ENCODE peak calls at places on chromosomes 1 and 21, in six cellular contexts. M, U, Z, R, W and N are unnamed samples.

GRCh38 chr1:203481186-203481585 is 5.6 kb downstream of the PRELP start:
- DNase-seq in W (no peak), M (no peak), Z (no peak), U (no peak), R (no peak), N (no peak)

GRCh38 chr1:31886866-31887265 is 51.3 kb downstream of the PTP4A2 start:
- DNase-seq in Z (no peak), U (no peak), R (no peak), W (no peak), M (no peak), N (no peak)

GRCh38 chr21:43207868-43208267 is 39.1 kb downstream of the CRYAA start:
- DNase-seq in W (no peak), U (no peak), M (no peak), Z (no peak), R (no peak), N (no peak)

GRCh38 chr1:51583532-51583931 is 33.4 kb upstream of the OSBPL9 start:
- DNase-seq in U (peak; percentile 92), W (no peak), M (no peak), Z (no peak), R (no peak), N (no peak)

GRCh38 chr21:42547906-42548365 is 34.3 kb downstream of the SLC37A1 start:
- DNase-seq in Z (no peak), U (no peak), R (no peak), W (no peak), M (no peak), N (no peak)

GRCh38 chr1:116179886-116180474 is 68.8 kb downstream of the MAB21L3 start:
- DNase-seq in Z (no peak), U (no peak), M (no peak), W (no peak), R (no peak), N (no peak)

GRCh38 chr1:227032396-227032795 is 92.3 kb downstream of the COQ8A start:
- DNase-seq in W (no peak), Z (peak; percentile 7), R (peak; percentile 28), M (no peak), U (no peak), N (no peak)

GRCh38 chr1:172390620-172391491 is 29.6 kb upstream of the C1orf105 start:
- DNase-seq in R (peak; percentile 37), M (no peak), Z (no peak), U (no peak), W (no peak), N (no peak)

GRCh38 chr1:185358957-185359356 is 41.9 kb upstream of the IVNS1ABP start:
- DNase-seq in R (no peak), M (no peak), Z (no peak), U (no peak), W (no peak), N (no peak)

GRCh38 chr1:36528361-36529349 is 45.9 kb upstream of the CSF3R start:
- DNase-seq in W (no peak), R (peak; percentile 56), Z (no peak), M (no peak), U (no peak), N (no peak)

GRCh38 chr21:37365657-37366487 is 701 bp upstream of the DYRK1A start:
- DNase-seq in R (peak; percentile 70), M (peak; percentile 75), Z (no peak), W (peak; percentile 69), U (peak; percentile 45), N (peak; percentile 91)

GRCh38 chr1:5424802-5425201 is 567.4 kb downstream of the NPHP4 start:
- DNase-seq in Z (peak; percentile 27), M (peak; percentile 37), U (no peak), W (no peak), R (peak; percentile 61), N (no peak)

GRCh38 chr1:39871796-39872195 is 11.5 kb downstream of the TRIT1 start:
- DNase-seq in Z (no peak), U (no peak), R (no peak), M (no peak), W (no peak), N (no peak)

GRCh38 chr21:43995521-43996105 is 16.5 kb upstream of the TRAPPC10 start:
- DNase-seq in U (no peak), W (no peak), R (no peak), M (no peak), Z (no peak), N (no peak)

DNA sequence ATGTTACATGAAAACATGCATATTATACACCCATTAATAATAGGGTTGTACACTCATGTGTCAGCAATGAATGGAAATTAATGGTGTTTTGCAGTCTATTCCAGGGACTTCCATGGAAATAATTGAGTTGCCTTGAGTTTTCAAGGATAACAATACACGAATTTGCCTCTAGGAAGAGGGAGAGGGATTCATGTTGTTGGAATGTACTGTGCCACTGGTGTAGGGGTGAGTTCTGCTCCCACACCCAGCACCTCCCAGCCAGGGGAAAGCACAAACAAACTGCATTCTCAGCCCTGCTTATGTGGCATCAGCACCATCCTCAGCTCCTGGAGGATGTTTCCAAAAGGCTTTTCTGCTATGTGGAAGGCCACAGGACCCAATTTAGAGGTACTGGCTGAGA is 57.8 kb downstream of the BCAR3 start:
- DNase-seq in W (peak; percentile 71), Z (no peak), U (peak; percentile 77), M (no peak), R (no peak), N (peak; percentile 50)
- H2AK5ac ChIP-seq in W (peak overlapping the region; percentile 1), Z (no peak overlapping the region), U (peak overlapping the region; percentile 81), M (no peak overlapping the region), R (no peak overlapping the region), N (peak overlapping the region; percentile 84)

DNA sequence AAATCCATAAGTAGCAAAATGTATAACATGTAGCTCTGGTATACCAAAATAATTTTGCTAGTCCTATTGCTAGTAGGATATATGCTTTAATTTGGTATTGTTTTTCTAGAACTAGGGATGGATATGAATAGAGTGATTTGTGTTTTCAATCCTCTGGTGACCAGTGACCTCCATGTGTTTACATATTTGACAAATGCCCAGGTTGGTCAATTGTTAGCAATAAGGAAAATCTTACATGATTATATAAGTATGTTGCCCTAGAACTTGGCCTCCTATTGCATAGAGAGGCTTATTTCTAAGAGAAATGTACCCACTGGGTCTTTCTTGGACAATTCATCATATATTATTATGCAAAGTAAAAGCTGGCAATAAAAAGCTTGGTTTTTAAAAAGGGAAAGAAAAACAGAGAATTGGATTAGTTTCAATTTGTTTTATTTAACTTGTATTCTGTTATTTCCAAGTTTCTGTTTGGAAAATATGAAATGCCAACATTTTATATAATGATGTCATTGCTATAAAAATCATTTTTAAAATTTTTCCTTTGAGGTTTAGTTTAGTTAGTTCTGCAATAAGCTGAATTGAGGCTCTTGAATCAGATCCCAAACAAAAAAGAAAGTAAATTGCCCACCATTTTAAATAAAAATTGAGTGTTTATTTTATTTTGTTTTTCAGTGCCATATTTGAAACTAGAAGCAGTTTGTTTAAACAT is 211.0 kb downstream of the ZC3H11B start:
- DNase-seq in M (no peak), W (no peak), U (no peak), Z (no peak), R (no peak), N (no peak)
- H3K14ac ChIP-seq in M (no peak overlapping the region), W (no peak overlapping the region), U (no peak overlapping the region), Z (no peak overlapping the region), R (no peak overlapping the region), N (no peak overlapping the region)

DNA sequence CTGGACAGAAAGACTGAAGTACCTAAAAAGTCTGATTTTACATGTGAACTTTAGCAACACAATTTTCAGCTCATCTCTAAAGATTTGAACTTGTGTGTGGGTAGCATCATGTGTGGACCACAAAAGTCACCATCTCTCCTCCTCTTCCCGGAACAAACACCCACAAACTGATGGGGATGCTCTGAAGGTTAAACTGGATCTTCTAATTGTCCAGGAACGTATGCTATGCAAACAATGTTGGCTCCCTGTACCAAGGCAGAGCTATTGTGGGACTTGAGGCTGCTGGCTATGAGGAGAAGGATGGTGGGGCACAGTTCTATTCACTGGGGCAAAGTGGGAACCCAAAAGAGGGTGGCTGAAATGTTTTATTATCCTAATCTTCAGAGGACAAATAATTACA is 62.7 kb downstream of the GADD45A start:
- DNase-seq in U (peak; percentile 72), R (no peak), W (no peak), Z (no peak), M (no peak), N (peak; percentile 39)
- H2AK5ac ChIP-seq in U (no peak overlapping the region), R (no peak overlapping the region), W (peak overlapping the region; percentile 20), Z (no peak overlapping the region), M (no peak overlapping the region), N (no peak overlapping the region)

GRCh38 chr1:52759908-52760307 is 33.7 kb downstream of the ZYG11B start:
- DNase-seq in U (no peak), W (no peak), M (no peak), R (no peak), Z (no peak), N (no peak)
- H3K14ac ChIP-seq in U (no peak overlapping the region), W (no peak overlapping the region), M (no peak overlapping the region), R (no peak overlapping the region), Z (no peak overlapping the region), N (no peak overlapping the region)

GRCh38 chr1:30407862-30408580 is 315.4 kb downstream of the MATN1 start:
- DNase-seq in U (no peak), Z (no peak), W (no peak), M (no peak), R (peak; percentile 5), N (no peak)
- H2AK5ac ChIP-seq in U (no peak overlapping the region), Z (no peak overlapping the region), W (no peak overlapping the region), M (no peak overlapping the region), R (no peak overlapping the region), N (no peak overlapping the region)

GRCh38 chr1:66809245-66809644 is 8.2 kb upstream of the INSL5 start:
- DNase-seq in W (no peak), M (no peak), R (no peak), Z (no peak), U (no peak), N (no peak)
- H3K14ac ChIP-seq in W (no peak overlapping the region), M (no peak overlapping the region), R (no peak overlapping the region), Z (no peak overlapping the region), U (no peak overlapping the region), N (no peak overlapping the region)

DNA sequence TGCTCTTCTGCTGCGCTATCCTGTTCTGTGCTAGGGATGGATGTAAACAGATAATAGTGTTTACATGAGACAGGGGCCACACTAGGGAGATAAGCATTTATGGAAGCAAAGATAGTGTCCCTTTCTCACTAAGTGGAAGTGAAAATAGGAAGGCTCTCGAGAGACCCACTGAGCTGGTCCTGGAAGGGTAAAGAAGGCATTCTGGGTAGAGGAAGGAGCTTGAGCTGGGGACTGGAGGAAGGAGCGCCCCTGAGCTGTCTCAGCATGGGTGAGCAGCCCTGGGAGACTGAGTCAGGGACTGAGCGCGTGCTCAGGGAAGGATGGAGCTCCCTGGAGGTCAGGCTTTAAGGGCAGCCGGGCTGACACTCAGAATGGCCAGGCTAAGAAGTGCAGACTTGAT is 93.3 kb downstream of the IGSF21 start:
- DNase-seq in M (no peak), U (no peak), Z (no peak), W (no peak), R (no peak), N (no peak)
- H2AK5ac ChIP-seq in M (no peak overlapping the region), U (no peak overlapping the region), Z (no peak overlapping the region), W (no peak overlapping the region), R (no peak overlapping the region), N (no peak overlapping the region)

GRCh38 chr1:208161005-208161404 is 83.2 kb downstream of the PLXNA2 start:
- DNase-seq in U (no peak), R (peak; percentile 40), W (no peak), Z (no peak), M (no peak), N (no peak)
- H3K14ac ChIP-seq in U (no peak overlapping the region), R (no peak overlapping the region), W (no peak overlapping the region), Z (no peak overlapping the region), M (no peak overlapping the region), N (no peak overlapping the region)

DNA sequence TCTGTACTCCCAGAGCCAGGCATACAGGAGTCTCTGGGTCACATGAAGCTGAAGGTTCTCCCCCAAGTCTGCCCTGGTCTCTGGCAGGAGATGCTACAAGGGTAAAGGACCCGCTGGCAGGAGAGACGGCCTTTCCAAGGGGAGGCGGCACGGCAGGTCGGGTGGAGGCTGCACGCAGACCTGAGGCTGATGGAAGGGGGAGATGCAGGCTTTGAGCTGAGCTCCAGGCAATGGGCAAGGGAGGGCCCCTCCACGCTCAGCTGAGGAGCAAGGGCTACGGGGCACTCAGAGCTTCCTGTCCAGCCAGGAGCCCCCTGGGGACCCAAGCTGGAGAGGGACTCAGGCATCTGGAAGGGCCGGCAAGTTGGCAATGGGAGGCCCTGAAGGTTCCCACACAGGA is 50.3 kb downstream of the MEGF6 start:
- DNase-seq in W (no peak), M (no peak), R (no peak), U (no peak), Z (no peak), N (no peak)
- H2AK5ac ChIP-seq in W (no peak overlapping the region), M (peak overlapping the region; percentile 54), R (no peak overlapping the region), U (no peak overlapping the region), Z (no peak overlapping the region), N (no peak overlapping the region)